ENCODE peak calls at places on chromosomes 6 and 20, in four cellular contexts. One of them, this sample, is unnamed.

GRCh38 chr6:158778005-158778527 is 41.1 kb downstream of the EZR start:
- DNase-seq in astrocyte of the cerebellum: no peak
- DNase-seq in activated naive CD4-positive, alpha-beta T cell: no peak
- DNase-seq in CD8-positive, alpha-beta memory T cell: no peak
- DNase-seq in this sample: no peak

GRCh38 chr20:53981752-53982437 is 88.5 kb downstream of the BCAS1 start:
- DNase-seq in astrocyte of the cerebellum: no peak
- DNase-seq in CD8-positive, alpha-beta memory T cell: no peak
- DNase-seq in activated naive CD4-positive, alpha-beta T cell: no peak
- DNase-seq in this sample: no peak

GRCh38 chr6:82608777-82609176 is 245.2 kb downstream of the TPBG start:
- DNase-seq in activated naive CD4-positive, alpha-beta T cell: no peak
- DNase-seq in CD8-positive, alpha-beta memory T cell: no peak
- DNase-seq in astrocyte of the cerebellum: no peak
- DNase-seq in this sample: no peak

GRCh38 chr6:136174510-136174909 is 75.6 kb downstream of the MTFR2 start:
- DNase-seq in CD8-positive, alpha-beta memory T cell: no peak
- DNase-seq in activated naive CD4-positive, alpha-beta T cell: no peak
- DNase-seq in astrocyte of the cerebellum: no peak
- DNase-seq in this sample: no peak

GRCh38 chr6:161444464-161444863 is 170.6 kb upstream of the AGPAT4 start:
- DNase-seq in activated naive CD4-positive, alpha-beta T cell: no peak
- DNase-seq in astrocyte of the cerebellum: peak
- DNase-seq in CD8-positive, alpha-beta memory T cell: no peak
- DNase-seq in this sample: no peak

GRCh38 chr20:57118107-57118769 is 148.2 kb downstream of the BMP7 start:
- DNase-seq in astrocyte of the cerebellum: no peak
- DNase-seq in activated naive CD4-positive, alpha-beta T cell: no peak
- DNase-seq in CD8-positive, alpha-beta memory T cell: no peak
- DNase-seq in this sample: no peak

GRCh38 chr6:148502083-148502772 is 159.6 kb downstream of the SASH1 start:
- DNase-seq in astrocyte of the cerebellum: no peak
- DNase-seq in CD8-positive, alpha-beta memory T cell: no peak
- DNase-seq in activated naive CD4-positive, alpha-beta T cell: no peak
- DNase-seq in this sample: no peak

GRCh38 chr6:44955145-44955544 is 373.0 kb upstream of the RUNX2 start:
- DNase-seq in activated naive CD4-positive, alpha-beta T cell: no peak
- DNase-seq in CD8-positive, alpha-beta memory T cell: no peak
- DNase-seq in astrocyte of the cerebellum: no peak
- DNase-seq in this sample: no peak

GRCh38 chr20:31596831-31597482 is 8.1 kb upstream of the ID1 start:
- DNase-seq in activated naive CD4-positive, alpha-beta T cell: no peak
- DNase-seq in CD8-positive, alpha-beta memory T cell: no peak
- DNase-seq in astrocyte of the cerebellum: no peak
- DNase-seq in this sample: no peak

GRCh38 chr6:169252805-169253189 is 849 bp downstream of the THBS2 start:
- DNase-seq in astrocyte of the cerebellum: peak
- DNase-seq in CD8-positive, alpha-beta memory T cell: no peak
- DNase-seq in activated naive CD4-positive, alpha-beta T cell: no peak
- DNase-seq in this sample: peak

GRCh38 chr20:57808266-57808866 is 98.6 kb upstream of the PMEPA1 start:
- DNase-seq in activated naive CD4-positive, alpha-beta T cell: no peak
- DNase-seq in astrocyte of the cerebellum: no peak
- DNase-seq in CD8-positive, alpha-beta memory T cell: no peak
- DNase-seq in this sample: no peak

GRCh38 chr6:196543-196942 is 95.7 kb upstream of the DUSP22 start:
- DNase-seq in activated naive CD4-positive, alpha-beta T cell: no peak
- DNase-seq in CD8-positive, alpha-beta memory T cell: no peak
- DNase-seq in astrocyte of the cerebellum: no peak
- DNase-seq in this sample: no peak

GRCh38 chr20:39874049-39874893 is 814.8 kb downstream of the MAFB start:
- DNase-seq in astrocyte of the cerebellum: peak
- DNase-seq in CD8-positive, alpha-beta memory T cell: no peak
- DNase-seq in activated naive CD4-positive, alpha-beta T cell: no peak
- DNase-seq in this sample: peak

GRCh38 chr6:56259682-56260081 is 12.3 kb upstream of the COL21A1 start:
- DNase-seq in activated naive CD4-positive, alpha-beta T cell: no peak
- DNase-seq in CD8-positive, alpha-beta memory T cell: no peak
- DNase-seq in astrocyte of the cerebellum: peak
- DNase-seq in this sample: peak

GRCh38 chr6:26577720-26578072 is 19.1 kb upstream of the ABT1 start:
- DNase-seq in astrocyte of the cerebellum: no peak
- DNase-seq in CD8-positive, alpha-beta memory T cell: no peak
- DNase-seq in activated naive CD4-positive, alpha-beta T cell: no peak
- DNase-seq in this sample: no peak

GRCh38 chr20:54645445-54646155 is 170.2 kb downstream of the DOK5 start:
- DNase-seq in activated naive CD4-positive, alpha-beta T cell: no peak
- DNase-seq in astrocyte of the cerebellum: no peak
- DNase-seq in CD8-positive, alpha-beta memory T cell: no peak
- DNase-seq in this sample: no peak

GRCh38 chr6:15255481-15256414 is 9.9 kb downstream of the JARID2 start:
- DNase-seq in activated naive CD4-positive, alpha-beta T cell: no peak
- DNase-seq in CD8-positive, alpha-beta memory T cell: no peak
- DNase-seq in astrocyte of the cerebellum: no peak
- DNase-seq in this sample: no peak

GRCh38 chr6:72649032-72649984 is 27.4 kb downstream of the KCNQ5 start:
- DNase-seq in astrocyte of the cerebellum: peak
- DNase-seq in activated naive CD4-positive, alpha-beta T cell: no peak
- DNase-seq in CD8-positive, alpha-beta memory T cell: no peak
- DNase-seq in this sample: no peak

GRCh38 chr20:1965520-1966278 is 28.2 kb downstream of the PDYN start:
- DNase-seq in CD8-positive, alpha-beta memory T cell: peak
- DNase-seq in activated naive CD4-positive, alpha-beta T cell: peak
- DNase-seq in astrocyte of the cerebellum: no peak
- DNase-seq in this sample: peak

GRCh38 chr6:169388767-169389166 is 135.1 kb upstream of the THBS2 start:
- DNase-seq in CD8-positive, alpha-beta memory T cell: no peak
- DNase-seq in activated naive CD4-positive, alpha-beta T cell: no peak
- DNase-seq in astrocyte of the cerebellum: no peak
- DNase-seq in this sample: no peak

GRCh38 chr6:159134701-159135364 is 34.4 kb upstream of the FNDC1 start:
- DNase-seq in CD8-positive, alpha-beta memory T cell: peak
- DNase-seq in activated naive CD4-positive, alpha-beta T cell: peak
- DNase-seq in astrocyte of the cerebellum: peak
- DNase-seq in this sample: no peak

GRCh38 chr20:39070484-39071231 is 108.5 kb downstream of the DHX35 start:
- DNase-seq in astrocyte of the cerebellum: peak
- DNase-seq in activated naive CD4-positive, alpha-beta T cell: no peak
- DNase-seq in CD8-positive, alpha-beta memory T cell: no peak
- DNase-seq in this sample: no peak

GRCh38 chr20:4961746-4962145 is 39.6 kb downstream of the SLC23A2 start:
- DNase-seq in activated naive CD4-positive, alpha-beta T cell: no peak
- DNase-seq in CD8-positive, alpha-beta memory T cell: peak
- DNase-seq in astrocyte of the cerebellum: no peak
- DNase-seq in this sample: no peak

GRCh38 chr6:25441658-25442276 is 162.6 kb downstream of the CARMIL1 start:
- DNase-seq in activated naive CD4-positive, alpha-beta T cell: no peak
- DNase-seq in CD8-positive, alpha-beta memory T cell: no peak
- DNase-seq in astrocyte of the cerebellum: no peak
- DNase-seq in this sample: no peak

GRCh38 chr20:12702312-12702711 is 306.5 kb upstream of the SPTLC3 start:
- DNase-seq in astrocyte of the cerebellum: no peak
- DNase-seq in activated naive CD4-positive, alpha-beta T cell: no peak
- DNase-seq in CD8-positive, alpha-beta memory T cell: no peak
- DNase-seq in this sample: no peak

GRCh38 chr6:62530985-62531384 is 245.0 kb upstream of the KHDRBS2 start:
- DNase-seq in CD8-positive, alpha-beta memory T cell: no peak
- DNase-seq in activated naive CD4-positive, alpha-beta T cell: no peak
- DNase-seq in astrocyte of the cerebellum: no peak
- DNase-seq in this sample: no peak

GRCh38 chr6:138492113-138492512 is 7.2 kb downstream of the NHSL1 start:
- DNase-seq in activated naive CD4-positive, alpha-beta T cell: no peak
- DNase-seq in astrocyte of the cerebellum: no peak
- DNase-seq in CD8-positive, alpha-beta memory T cell: no peak
- DNase-seq in this sample: no peak

GRCh38 chr6:92906385-92906784 is 513.0 kb downstream of the EPHA7 start:
- DNase-seq in astrocyte of the cerebellum: no peak
- DNase-seq in activated naive CD4-positive, alpha-beta T cell: no peak
- DNase-seq in CD8-positive, alpha-beta memory T cell: no peak
- DNase-seq in this sample: no peak

GRCh38 chr6:63783096-63783495 is 147.5 kb downstream of the PHF3 start:
- DNase-seq in CD8-positive, alpha-beta memory T cell: no peak
- DNase-seq in astrocyte of the cerebellum: no peak
- DNase-seq in activated naive CD4-positive, alpha-beta T cell: no peak
- DNase-seq in this sample: no peak

GRCh38 chr20:25057234-25058050 is 497 bp downstream of the ACSS1 start:
- DNase-seq in astrocyte of the cerebellum: no peak
- DNase-seq in CD8-positive, alpha-beta memory T cell: peak
- DNase-seq in activated naive CD4-positive, alpha-beta T cell: peak
- DNase-seq in this sample: no peak